ENCODE peak calls at places on chromosomes 2 and 18, in seven cellular contexts. D is amygdala, R is ureter, Z is cardiac fibroblast, J is T-helper 2 cell, F is HS-5, N is brain pericyte. P is an unnamed sample.

GRCh38 chr18:55753643-55754255 is 165.8 kb upstream of the TCF4 start:
- DNase-seq in J (no peak), R (no peak), Z (no peak), D (no peak), F (peak), N (no peak), P (no peak)

GRCh38 chr2:72211359-72211758 is 63.7 kb upstream of the CYP26B1 start:
- DNase-seq in F (no peak), N (no peak), D (no peak), Z (no peak), J (no peak), R (no peak), P (peak)

GRCh38 chr2:234702731-234703225 is 205.9 kb upstream of the ARL4C start:
- DNase-seq in Z (no peak), R (no peak), D (no peak), J (no peak), F (no peak), N (no peak), P (no peak)

GRCh38 chr18:5197032-5197434 is at the start of gene AKAIN1:
- DNase-seq in F (no peak), Z (peak), N (no peak), R (no peak), D (no peak), J (no peak), P (peak)

GRCh38 chr2:150621800-150622199 is 134.3 kb upstream of the RND3 start:
- DNase-seq in D (no peak), Z (peak), R (no peak), J (no peak), N (no peak), F (peak), P (peak)

GRCh38 chr2:212752730-212753351 is 214.2 kb upstream of the ERBB4 start:
- DNase-seq in D (no peak), R (no peak), N (no peak), J (no peak), F (no peak), Z (no peak), P (no peak)

GRCh38 chr2:227853204-227853629 is 18.2 kb upstream of the DAW1 start:
- DNase-seq in J (no peak), D (no peak), R (no peak), F (no peak), Z (peak), N (no peak), P (no peak)

GRCh38 chr2:50143822-50144575 is 887.9 kb downstream of the NRXN1 start:
- DNase-seq in D (no peak), F (peak), J (no peak), R (no peak), N (no peak), Z (peak), P (peak)

GRCh38 chr2:27086722-27087446 is at the start of gene KHK:
- DNase-seq in Z (peak), N (no peak), J (no peak), F (no peak), D (peak), R (peak), P (no peak)

GRCh38 chr2:102317715-102318114 is 6.4 kb downstream of the IL1RL1 start:
- DNase-seq in R (no peak), Z (no peak), J (no peak), D (no peak), F (no peak), N (no peak), P (no peak)

GRCh38 chr2:119864318-119864717 is 104.6 kb downstream of the PTPN4 start:
- DNase-seq in D (no peak), N (no peak), R (no peak), Z (no peak), F (peak), J (no peak), P (no peak)

GRCh38 chr2:183037660-183038340 is 457 bp downstream of the NCKAP1 start:
- DNase-seq in J (no peak), N (no peak), R (peak), Z (no peak), F (no peak), D (no peak), P (peak)

GRCh38 chr2:191749181-191749540 is 71.2 kb downstream of the NABP1 start:
- DNase-seq in D (no peak), R (no peak), N (no peak), Z (no peak), J (no peak), F (no peak), P (no peak)

GRCh38 chr2:12091201-12091806 is 344.9 kb downstream of the LPIN1 start:
- DNase-seq in D (no peak), R (no peak), Z (peak), J (no peak), N (no peak), F (peak), P (peak)

GRCh38 chr18:62420151-62420512 is 95.0 kb downstream of the TNFRSF11A start:
- DNase-seq in N (no peak), F (no peak), J (no peak), R (no peak), Z (peak), D (no peak), P (peak)

GRCh38 chr18:24731981-24732380 is 271.5 kb downstream of the HRH4 start:
- DNase-seq in R (no peak), D (no peak), J (no peak), N (no peak), Z (no peak), F (no peak), P (no peak)

GRCh38 chr18:26869640-26870039 is 4.1 kb upstream of the AQP4 start:
- DNase-seq in F (no peak), Z (no peak), J (no peak), R (no peak), N (no peak), D (no peak), P (no peak)

GRCh38 chr2:65240657-65241056 is 13.0 kb downstream of the ACTR2 start:
- DNase-seq in J (no peak), D (no peak), Z (no peak), F (no peak), R (no peak), N (no peak), P (no peak)

GRCh38 chr2:64769392-64770044 is 115.8 kb upstream of the SERTAD2 start:
- DNase-seq in F (no peak), Z (no peak), R (no peak), N (no peak), D (no peak), J (no peak), P (no peak)

GRCh38 chr2:208872591-208872990 is 466.0 kb downstream of the PTH2R start:
- DNase-seq in J (no peak), Z (no peak), R (no peak), D (no peak), N (no peak), F (peak), P (no peak)

GRCh38 chr2:48566582-48566981 is 36.6 kb downstream of the STON1 start:
- DNase-seq in J (no peak), N (no peak), F (no peak), D (no peak), R (no peak), Z (peak), P (peak)

GRCh38 chr18:21389903-21390302 is 147.9 kb downstream of the GREB1L start:
- DNase-seq in R (no peak), J (no peak), N (no peak), D (no peak), F (no peak), Z (no peak), P (no peak)

P was measured in brain microvascular endothelial cell.